ENCODE peak calls at places on chromosomes 12 and 14, in seven cellular contexts. O is mammary epithelial cell, L is PC-9, D is endodermal cell, Q is H7, T is gastrocnemius medialis, S is hepatocyte. P is an unnamed sample. For H3K36me3, the result is how much of the 10 kb centered on the place peaks cover.

GRCh38 chr14:69613312-69614073 is 2.1 kb downstream of the SUSD6 start:
- DNase-seq in O (no peak), S (no peak), T (no peak), L (no peak), D (no peak), Q (no peak), P (no peak)

GRCh38 chr12:115174928-115175327 is 491.0 kb upstream of the TBX3 start:
- DNase-seq in L (no peak), T (no peak), S (peak), Q (no peak), O (no peak), D (peak), P (no peak)

GRCh38 chr12:100268835-100269564 is 2.0 kb downstream of the SCYL2 start:
- DNase-seq in O (peak), L (no peak), Q (no peak), D (no peak), T (no peak), S (peak), P (no peak)

GRCh38 chr14:97180304-97181200 is 383.4 kb downstream of the VRK1 start:
- DNase-seq in S (peak), Q (no peak), D (peak), O (no peak), L (no peak), T (no peak), P (peak)

GRCh38 chr14:64671591-64671990 is 32.6 kb upstream of the PLEKHG3 start:
- DNase-seq in L (peak), O (peak), T (no peak), D (no peak), Q (peak), S (peak), P (no peak)

GRCh38 chr12:19894049-19894448 is 454.8 kb downstream of the AEBP2 start:
- DNase-seq in D (no peak), Q (no peak), O (peak), S (no peak), T (no peak), L (no peak), P (no peak)

GRCh38 chr14:93183596-93184317 is 940 bp downstream of the MOAP1 start:
- DNase-seq in L (no peak), O (no peak), S (no peak), Q (no peak), T (no peak), D (no peak), P (no peak)

GRCh38 chr12:30694412-30694955 is 1.2 kb downstream of the IPO8 start:
- DNase-seq in L (peak), S (peak), D (peak), O (peak), Q (no peak), T (no peak), P (no peak)

DNA sequence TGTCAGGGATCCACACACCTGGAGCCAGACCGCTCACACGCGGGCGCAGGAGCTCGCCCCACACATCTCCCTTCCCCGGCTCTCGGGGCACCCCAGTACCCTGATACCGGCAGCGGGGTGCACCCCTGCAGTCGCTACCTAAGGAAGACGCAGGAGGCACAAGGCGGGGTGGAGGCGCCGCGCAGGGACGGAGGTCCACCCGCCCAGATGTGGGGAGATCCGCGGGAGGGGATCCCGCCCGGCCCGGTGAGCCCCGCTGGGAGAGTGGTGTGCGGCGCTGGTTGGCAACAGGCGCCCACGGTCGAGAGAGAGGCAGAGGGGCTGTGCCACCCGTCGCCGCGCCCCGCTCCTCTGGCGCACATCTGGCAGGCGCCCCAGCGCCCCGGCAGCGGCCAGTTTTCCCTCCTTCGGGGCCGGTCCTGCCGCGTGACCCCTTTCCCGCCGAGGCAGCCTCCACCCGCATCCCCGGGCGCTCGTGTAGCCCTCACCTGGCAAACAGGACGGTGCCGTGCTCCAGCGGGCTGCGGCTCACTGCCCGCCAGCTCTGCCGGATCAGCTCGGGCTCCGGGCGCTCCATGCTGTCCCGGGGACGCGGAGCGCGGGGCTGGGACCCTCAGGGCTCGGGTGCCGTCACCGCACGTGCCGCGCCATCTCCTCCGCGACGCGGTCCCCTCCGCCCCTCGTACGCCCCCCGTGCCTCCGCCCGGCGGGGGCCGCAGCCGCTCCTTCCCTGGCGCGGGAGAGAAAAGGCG is 469 bp downstream of the NGB start:
- DNase-seq in S (no peak), O (no peak), T (no peak), D (peak), L (no peak), Q (peak), P (no peak)
- H3K4me3 ChIP-seq in S (no peak), O (peak), T (no peak), D (peak), L (no peak), Q (peak), P (no peak)

GRCh38 chr14:95127531-95127911 is 29.8 kb downstream of the DICER1 start:
- DNase-seq in O (no peak), D (no peak), Q (no peak), T (no peak), S (no peak), L (no peak), P (no peak)
- H3K36me3 ChIP-seq in O (under half), D (half or more), Q (under half), T (under half), S (under half), L (under half), P (under half)

DNA sequence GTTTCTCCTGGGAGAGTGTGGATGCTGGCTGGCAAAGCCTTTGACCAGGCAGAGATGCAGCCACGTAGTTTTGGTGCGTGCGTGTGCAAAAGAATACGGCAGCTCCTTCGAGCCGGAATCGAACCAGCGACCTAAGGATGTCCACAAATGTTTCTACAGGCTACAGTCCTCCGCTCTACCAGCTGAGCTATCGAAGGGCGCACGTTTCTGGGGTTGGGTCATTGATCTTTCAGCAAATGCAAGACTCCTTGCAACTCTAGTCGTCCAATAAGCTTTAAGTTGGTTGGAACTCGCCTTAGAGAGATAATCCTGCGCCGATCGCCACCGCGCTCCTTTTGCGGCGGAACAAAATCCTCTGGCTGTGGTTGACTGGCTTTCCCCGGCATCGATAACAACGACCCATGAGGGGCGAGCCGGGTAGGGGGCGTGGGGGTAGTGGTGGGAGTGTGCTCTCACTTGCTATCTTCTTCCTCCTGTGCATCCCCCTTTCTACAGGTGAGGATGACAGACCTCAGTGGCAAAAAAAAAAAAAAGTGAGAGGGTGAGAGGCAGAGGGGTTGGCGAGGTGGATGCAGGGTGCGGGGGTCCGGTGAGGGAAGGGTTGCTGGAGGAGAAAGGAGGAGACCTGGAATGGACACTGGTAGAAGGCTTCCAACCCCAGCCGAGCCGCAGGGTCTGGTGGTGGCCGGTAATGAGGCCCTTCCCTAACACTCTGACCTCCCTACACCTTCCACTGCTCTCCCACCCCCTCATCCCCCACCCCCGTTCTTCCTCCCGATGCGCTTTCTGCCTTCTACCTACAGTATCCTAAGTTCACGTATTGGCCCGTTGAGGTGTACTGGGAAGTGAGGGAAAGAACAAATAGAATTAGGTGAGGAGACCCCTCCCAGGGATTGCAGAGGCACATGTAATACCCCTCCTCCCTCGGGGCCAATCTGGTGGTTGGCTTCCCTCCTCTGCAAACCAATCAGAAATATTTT is 11.8 kb upstream of the OR6S1 start:
- DNase-seq in Q (peak), S (peak), T (no peak), L (peak), O (peak), D (peak), P (peak)
- H3K4me3 ChIP-seq in Q (peak), S (peak), T (no peak), L (peak), O (peak), D (peak), P (peak)

GRCh38 chr12:27685274-27685673 is 11.0 kb upstream of the REP15 start:
- DNase-seq in O (no peak), L (no peak), T (no peak), S (no peak), Q (no peak), D (no peak), P (no peak)
- H3K36me3 ChIP-seq in O (under half), L (under half), T (under half), S (under half), Q (under half), D (half or more), P (under half)

GRCh38 chr14:104299993-104300761 is 161.8 kb downstream of the KIF26A start:
- DNase-seq in O (no peak), T (no peak), L (no peak), D (no peak), Q (no peak), S (no peak), P (no peak)
- H3K4me3 ChIP-seq in O (no peak), T (no peak), L (no peak), D (no peak), Q (no peak), S (no peak), P (no peak)

GRCh38 chr12:132061197-132061596 is 82.9 kb downstream of the DDX51 start:
- DNase-seq in O (no peak), L (no peak), S (no peak), Q (no peak), T (no peak), D (no peak), P (no peak)

GRCh38 chr12:132063491-132063890 is 80.6 kb downstream of the DDX51 start:
- DNase-seq in Q (no peak), D (no peak), O (no peak), L (no peak), S (no peak), T (no peak), P (no peak)

GRCh38 chr12:132061641-132062430 is 82.3 kb downstream of the DDX51 start:
- DNase-seq in Q (no peak), T (no peak), D (no peak), S (no peak), L (no peak), O (no peak), P (no peak)

GRCh38 chr12:132064641-132065040 is 79.5 kb downstream of the DDX51 start:
- DNase-seq in D (no peak), T (no peak), L (no peak), S (no peak), Q (no peak), O (no peak), P (no peak)

DNA sequence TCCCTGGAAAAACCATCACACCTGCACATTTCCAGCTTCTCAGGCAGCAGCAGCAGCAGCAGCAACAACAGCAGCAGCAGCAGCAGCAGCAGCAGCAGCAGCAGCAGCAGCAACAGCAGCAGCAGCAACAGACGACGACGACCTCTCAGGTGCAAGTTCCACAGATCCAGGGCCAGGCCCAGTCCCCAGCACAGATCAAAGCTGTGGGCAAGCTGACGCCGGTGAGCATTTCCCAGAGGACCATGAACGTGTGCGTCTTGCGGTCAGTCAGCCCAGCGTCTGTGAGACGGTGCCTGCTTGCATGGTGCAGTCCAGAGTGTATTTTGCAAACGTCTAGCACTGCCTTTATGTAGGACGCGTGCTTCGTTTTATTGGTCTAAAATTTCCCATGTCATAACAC is 81.6 kb downstream of the DDX51 start:
- DNase-seq in O (no peak), T (no peak), Q (no peak), D (no peak), L (no peak), S (no peak), P (no peak)
- H3K36me3 ChIP-seq in O (under half), T (under half), Q (under half), D (under half), L (under half), S (under half), P (half or more)

GRCh38 chr14:32934891-32935633 is 3.6 kb upstream of the NPAS3 start:
- DNase-seq in S (no peak), D (peak), L (no peak), T (no peak), O (no peak), Q (peak), P (peak)

GRCh38 chr14:32932302-32932920 is 6.3 kb upstream of the NPAS3 start:
- DNase-seq in D (no peak), O (no peak), S (no peak), Q (peak), L (no peak), T (no peak), P (no peak)

GRCh38 chr14:32933943-32934890 is 4.5 kb upstream of the NPAS3 start:
- DNase-seq in Q (peak), T (no peak), D (peak), L (no peak), O (peak), S (peak), P (peak)

GRCh38 chr14:32933623-32933942 is 5.1 kb upstream of the NPAS3 start:
- DNase-seq in S (no peak), T (no peak), L (no peak), O (no peak), D (no peak), Q (no peak), P (peak)

DNA sequence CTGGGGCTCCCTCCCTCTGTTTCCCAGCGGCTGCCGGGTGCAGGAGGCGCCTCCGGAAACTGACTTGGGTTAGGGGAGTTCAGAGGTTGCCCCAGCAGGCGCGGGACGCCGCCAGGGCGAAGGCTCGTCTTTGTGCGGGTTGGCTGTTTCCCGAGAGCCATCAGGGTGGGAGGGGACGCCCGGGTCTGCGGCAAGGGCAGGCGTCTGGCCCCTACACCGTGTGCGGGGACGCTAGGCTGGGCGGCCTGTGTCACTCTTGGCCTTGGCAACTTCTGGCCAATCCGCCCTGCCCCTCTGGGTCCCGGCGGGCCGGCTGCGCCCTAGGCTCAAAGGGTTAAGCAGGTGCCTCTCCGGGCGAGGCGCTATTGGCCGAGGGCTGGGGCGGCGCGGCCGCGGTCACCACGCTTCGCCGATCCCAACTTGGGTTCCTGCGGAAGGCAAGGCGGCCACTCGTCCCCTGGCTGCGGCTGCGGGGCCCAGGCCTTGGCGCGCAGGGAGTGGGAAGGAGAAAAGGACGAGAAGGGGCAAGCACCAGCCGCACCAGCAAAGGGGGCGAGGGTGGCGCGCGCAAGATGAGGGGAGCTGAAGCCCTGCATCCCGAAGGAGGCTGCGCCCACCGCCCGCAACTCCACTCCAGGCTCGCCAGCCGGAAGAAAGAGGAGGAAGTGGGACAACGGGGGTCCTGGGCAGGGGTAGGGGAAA is 5.6 kb upstream of the NPAS3 start:
- DNase-seq in S (no peak), D (peak), T (no peak), O (no peak), Q (peak), L (no peak), P (no peak)
- H3K4me3 ChIP-seq in S (peak), D (peak), T (peak), O (no peak), Q (peak), L (no peak), P (no peak)

GRCh38 chr14:74669846-74670245 is 43.0 kb downstream of the AREL1 start:
- DNase-seq in D (no peak), T (no peak), L (no peak), Q (no peak), O (no peak), S (no peak), P (no peak)
- H3K36me3 ChIP-seq in D (half or more), T (under half), L (half or more), Q (under half), O (under half), S (under half), P (under half)

GRCh38 chr14:56379956-56380355 is 199.6 kb upstream of the TMEM260 start:
- DNase-seq in T (no peak), O (no peak), L (no peak), Q (no peak), S (no peak), D (no peak), P (no peak)

GRCh38 chr14:56374421-56374820 is 205.2 kb upstream of the TMEM260 start:
- DNase-seq in S (no peak), L (no peak), Q (no peak), O (no peak), D (no peak), T (no peak), P (no peak)

GRCh38 chr14:56378046-56378445 is 201.6 kb upstream of the TMEM260 start:
- DNase-seq in D (no peak), O (no peak), S (no peak), L (no peak), T (no peak), Q (no peak), P (no peak)

GRCh38 chr14:56378474-56378873 is 201.1 kb upstream of the TMEM260 start:
- DNase-seq in S (no peak), O (peak), D (no peak), L (no peak), T (no peak), Q (no peak), P (no peak)
- H3K4me3 ChIP-seq in S (no peak), O (no peak), D (no peak), L (no peak), T (no peak), Q (no peak), P (no peak)

P was measured in MG63.